ENCODE peak calls at places on chromosomes 16 and 17, in four cellular contexts. One of them, this sample, is unnamed.

GRCh38 chr17:45785373-45786193 is 1.5 kb downstream of the CRHR1 start:
- DNase-seq in NCI-H1930: no peak
- DNase-seq in type B pancreatic cell: no peak
- DNase-seq in GM20000: peak
- DNase-seq in this sample: no peak

GRCh38 chr17:17348872-17349723 is 45.9 kb downstream of the NT5M start:
- DNase-seq in type B pancreatic cell: no peak
- DNase-seq in GM20000: no peak
- DNase-seq in NCI-H1930: no peak
- DNase-seq in this sample: no peak

GRCh38 chr17:46813920-46814319 is 4.6 kb downstream of the WNT3 start:
- DNase-seq in type B pancreatic cell: no peak
- DNase-seq in GM20000: no peak
- DNase-seq in NCI-H1930: no peak
- DNase-seq in this sample: no peak

GRCh38 chr16:81491522-81492188 is 47.0 kb downstream of the CMIP start:
- DNase-seq in GM20000: no peak
- DNase-seq in type B pancreatic cell: no peak
- DNase-seq in NCI-H1930: no peak
- DNase-seq in this sample: peak

GRCh38 chr16:31529398-31530312 is 2.0 kb downstream of the AHSP start:
- DNase-seq in GM20000: no peak
- DNase-seq in NCI-H1930: no peak
- DNase-seq in type B pancreatic cell: no peak
- DNase-seq in this sample: no peak

GRCh38 chr17:82328141-82328993 is 5.2 kb downstream of the SECTM1 start:
- DNase-seq in type B pancreatic cell: no peak
- DNase-seq in NCI-H1930: no peak
- DNase-seq in GM20000: no peak
- DNase-seq in this sample: peak

GRCh38 chr17:2405247-2405926 is 4.5 kb upstream of the MNT start:
- DNase-seq in NCI-H1930: no peak
- DNase-seq in GM20000: no peak
- DNase-seq in type B pancreatic cell: no peak
- DNase-seq in this sample: no peak

GRCh38 chr17:70521821-70522256 is 352.5 kb downstream of the KCNJ2 start:
- DNase-seq in NCI-H1930: no peak
- DNase-seq in type B pancreatic cell: no peak
- DNase-seq in GM20000: no peak
- DNase-seq in this sample: peak

GRCh38 chr17:53462393-53462811 is 360.3 kb upstream of the KIF2B start:
- DNase-seq in NCI-H1930: no peak
- DNase-seq in type B pancreatic cell: no peak
- DNase-seq in GM20000: no peak
- DNase-seq in this sample: no peak

GRCh38 chr17:58187675-58188074 is 4.9 kb upstream of the EPX start:
- DNase-seq in type B pancreatic cell: no peak
- DNase-seq in GM20000: no peak
- DNase-seq in NCI-H1930: no peak
- DNase-seq in this sample: no peak

GRCh38 chr16:10242076-10242475 is 59.8 kb upstream of the GRIN2A start:
- DNase-seq in type B pancreatic cell: no peak
- DNase-seq in GM20000: no peak
- DNase-seq in NCI-H1930: no peak
- DNase-seq in this sample: no peak

GRCh38 chr17:76270127-76270592 is 5.0 kb downstream of the UBALD2 start:
- DNase-seq in type B pancreatic cell: no peak
- DNase-seq in GM20000: peak
- DNase-seq in NCI-H1930: no peak
- DNase-seq in this sample: peak

GRCh38 chr16:86318119-86318518 is 192.2 kb upstream of the FOXF1 start:
- DNase-seq in GM20000: no peak
- DNase-seq in NCI-H1930: no peak
- DNase-seq in type B pancreatic cell: no peak
- DNase-seq in this sample: no peak

GRCh38 chr16:54453863-54454262 is 167.3 kb upstream of the IRX3 start:
- DNase-seq in GM20000: no peak
- DNase-seq in NCI-H1930: no peak
- DNase-seq in type B pancreatic cell: no peak
- DNase-seq in this sample: no peak

GRCh38 chr17:41932821-41933389 is 2.5 kb downstream of the ODAD4 start:
- DNase-seq in type B pancreatic cell: no peak
- DNase-seq in GM20000: no peak
- DNase-seq in NCI-H1930: no peak
- DNase-seq in this sample: no peak

GRCh38 chr16:20409398-20410152 is at the start of gene ACSM5:
- DNase-seq in type B pancreatic cell: no peak
- DNase-seq in GM20000: peak
- DNase-seq in NCI-H1930: no peak
- DNase-seq in this sample: no peak

GRCh38 chr16:86575754-86576557 is 2.4 kb upstream of the FOXL1 start:
- DNase-seq in GM20000: peak
- DNase-seq in type B pancreatic cell: peak
- DNase-seq in NCI-H1930: no peak
- DNase-seq in this sample: peak

GRCh38 chr17:2562162-2562858 is 31.1 kb upstream of the PAFAH1B1 start:
- DNase-seq in NCI-H1930: no peak
- DNase-seq in type B pancreatic cell: no peak
- DNase-seq in GM20000: no peak
- DNase-seq in this sample: no peak

GRCh38 chr17:67139784-67140665 is 95.7 kb downstream of the CACNG1 start:
- DNase-seq in NCI-H1930: no peak
- DNase-seq in GM20000: no peak
- DNase-seq in type B pancreatic cell: no peak
- DNase-seq in this sample: no peak

GRCh38 chr17:10624966-10625365 is 32.1 kb downstream of the MYH3 start:
- DNase-seq in GM20000: no peak
- DNase-seq in type B pancreatic cell: no peak
- DNase-seq in NCI-H1930: no peak
- DNase-seq in this sample: no peak

GRCh38 chr17:81020767-81021497 is 14.0 kb upstream of the BAIAP2 start:
- DNase-seq in GM20000: no peak
- DNase-seq in type B pancreatic cell: no peak
- DNase-seq in NCI-H1930: no peak
- DNase-seq in this sample: peak

This sample was measured in mucosa of descending colon.